ENCODE peak calls at places on chromosomes 2 and 18, in eight cellular contexts. Y, J, H, P, S, V, N and D are unnamed samples.

GRCh38 chr2:199458017-199458805 is 472 bp upstream of the SATB2 start:
- DNase-seq in Y (peak), J (no peak), H (peak), P (no peak), S (peak), V (no peak), N (peak), D (peak)

GRCh38 chr18:53971331-53971730 is 253.1 kb downstream of the MBD2 start:
- DNase-seq in Y (no peak), J (no peak), H (no peak), P (no peak), S (no peak), V (no peak), N (peak), D (no peak)

GRCh38 chr2:98912221-98912851 is 23.7 kb downstream of the CRACDL start:
- DNase-seq in Y (peak), J (peak), H (peak), P (no peak), S (no peak), V (peak), N (peak), D (no peak)

GRCh38 chr2:241000831-241001321 is 2.5 kb downstream of the SNED1 start:
- DNase-seq in Y (no peak), J (no peak), H (no peak), P (no peak), S (no peak), V (peak), N (no peak), D (no peak)

GRCh38 chr2:239769574-239770145 is 255.5 kb downstream of the NDUFA10 start:
- DNase-seq in Y (no peak), J (no peak), H (no peak), P (no peak), S (no peak), V (no peak), N (no peak), D (no peak)

GRCh38 chr2:40401896-40402295 is 50.0 kb downstream of the SLC8A1 start:
- DNase-seq in Y (peak), J (no peak), H (no peak), P (no peak), S (no peak), V (no peak), N (peak), D (no peak)

GRCh38 chr2:85504434-85505261 is 34.3 kb upstream of the MAT2A start:
- DNase-seq in Y (peak), J (peak), H (peak), P (no peak), S (no peak), V (peak), N (peak), D (no peak)

GRCh38 chr2:154692927-154693326 is 5.6 kb upstream of the KCNJ3 start:
- DNase-seq in Y (no peak), J (no peak), H (no peak), P (no peak), S (no peak), V (no peak), N (no peak), D (no peak)

GRCh38 chr2:172510083-172510482 is 45.8 kb upstream of the PDK1 start:
- DNase-seq in Y (no peak), J (no peak), H (no peak), P (no peak), S (no peak), V (no peak), N (no peak), D (no peak)

GRCh38 chr2:58156780-58157179 is 84.3 kb downstream of the FANCL start:
- DNase-seq in Y (no peak), J (no peak), H (no peak), P (no peak), S (no peak), V (no peak), N (peak), D (no peak)

GRCh38 chr2:48253301-48253700 is 276.7 kb upstream of the STON1 start:
- DNase-seq in Y (no peak), J (no peak), H (no peak), P (no peak), S (no peak), V (no peak), N (no peak), D (no peak)

GRCh38 chr18:27661320-27662049 is 476.4 kb upstream of the CHST9 start:
- DNase-seq in Y (no peak), J (no peak), H (peak), P (no peak), S (no peak), V (no peak), N (no peak), D (no peak)

GRCh38 chr18:79572848-79573451 is 106.7 kb upstream of the CTDP1 start:
- DNase-seq in Y (no peak), J (no peak), H (no peak), P (no peak), S (no peak), V (no peak), N (no peak), D (no peak)

GRCh38 chr2:11387100-11387390 is 42.6 kb upstream of the ROCK2 start:
- DNase-seq in Y (no peak), J (no peak), H (no peak), P (no peak), S (no peak), V (no peak), N (peak), D (no peak)

GRCh38 chr18:8142131-8142711 is 467.0 kb upstream of the RAB12 start:
- DNase-seq in Y (peak), J (no peak), H (no peak), P (no peak), S (no peak), V (no peak), N (peak), D (no peak)

GRCh38 chr2:68333931-68334330 is 14.2 kb upstream of the CNRIP1 start:
- DNase-seq in Y (no peak), J (no peak), H (no peak), P (no peak), S (no peak), V (no peak), N (no peak), D (no peak)

GRCh38 chr2:42369551-42370229 is 8.7 kb upstream of the COX7A2L start:
- DNase-seq in Y (no peak), J (no peak), H (no peak), P (no peak), S (no peak), V (no peak), N (no peak), D (no peak)

GRCh38 chr18:80213173-80213572 is 34.1 kb downstream of the PARD6G start:
- DNase-seq in Y (no peak), J (no peak), H (no peak), P (no peak), S (no peak), V (no peak), N (no peak), D (no peak)

GRCh38 chr2:207257291-207258190 is 91.8 kb upstream of the KLF7 start:
- DNase-seq in Y (no peak), J (no peak), H (no peak), P (peak), S (no peak), V (no peak), N (peak), D (no peak)

GRCh38 chr2:188577231-188577630 is 285.6 kb downstream of the GULP1 start:
- DNase-seq in Y (peak), J (no peak), H (no peak), P (no peak), S (no peak), V (no peak), N (no peak), D (no peak)